ENCODE peak calls at places on chromosomes 1 and 21, in six cellular contexts. H is epithelial cell of esophagus, P is GM20000, K is left lung, E is progenitor cell of endocrine pancreas, D is fibroblast of the aortic adventitia. U is an unnamed sample.

GRCh38 chr1:66733348-66734017 is 18.8 kb upstream of the DYNLT5 start:
- DNase-seq in K (no peak), E (no peak), P (no peak), D (peak; percentile 41), H (peak; percentile 68), U (no peak)

GRCh38 chr1:104636581-104636980 is 886.9 kb downstream of the AMY1C start:
- DNase-seq in K (no peak), P (peak; percentile 11), E (no peak), D (no peak), H (peak; percentile 26), U (no peak)

GRCh38 chr1:55195523-55196233 is 19.5 kb downstream of the USP24 start:
- DNase-seq in D (peak; percentile 75), K (no peak), E (no peak), H (peak; percentile 69), P (no peak), U (no peak)

GRCh38 chr1:22257286-22258275 is 114.7 kb upstream of the WNT4 start:
- DNase-seq in P (no peak), E (no peak), K (no peak), H (no peak), D (no peak), U (no peak)

GRCh38 chr1:228986093-228986904 is 251.0 kb downstream of the RHOU start:
- DNase-seq in D (peak; percentile 56), P (no peak), K (no peak), E (no peak), H (no peak), U (no peak)

GRCh38 chr1:26530540-26530897 is 958 bp downstream of the RPS6KA1 start:
- DNase-seq in P (no peak), D (no peak), E (no peak), H (peak; percentile 21), K (no peak), U (no peak)

GRCh38 chr1:59279651-59280050 is 17.2 kb upstream of the FGGY start:
- DNase-seq in D (no peak), K (no peak), H (peak; percentile 50), P (no peak), E (no peak), U (no peak)

GRCh38 chr1:26694597-26695416 is 1.0 kb upstream of the ARID1A start:
- DNase-seq in P (peak; percentile 32), K (no peak), H (no peak), D (no peak), E (no peak), U (peak; percentile 35)

GRCh38 chr1:204363335-204364114 is 3.8 kb upstream of the PLEKHA6 start:
- DNase-seq in P (peak; percentile 84), H (peak; percentile 74), K (peak; percentile 67), E (peak; percentile 43), D (peak; percentile 83), U (peak; percentile 89)
- TF ChIP-seq CTCF in P (peak; percentile 83), H (peak; percentile 96), K (peak; percentile 96), E (peak; percentile 97), D (peak; percentile 95), U (peak; percentile 95)

GRCh38 chr21:45356251-45356650 is 48.7 kb upstream of the COL18A1 start:
- DNase-seq in P (no peak), E (no peak), D (no peak), K (no peak), H (no peak), U (no peak)
- TF ChIP-seq CTCF in P (no peak), E (peak; percentile 39), D (no peak), K (no peak), H (no peak), U (peak; percentile 20)

GRCh38 chr1:226199971-226200370 is 13.4 kb upstream of the ACBD3 start:
- DNase-seq in P (no peak), D (no peak), H (no peak), E (no peak), K (no peak), U (no peak)

GRCh38 chr1:226202246-226202645 is 15.7 kb upstream of the ACBD3 start:
- DNase-seq in K (no peak), H (no peak), D (no peak), E (no peak), P (no peak), U (no peak)

GRCh38 chr1:226203237-226203636 is 16.7 kb upstream of the ACBD3 start:
- DNase-seq in K (no peak), E (no peak), P (no peak), D (no peak), H (peak; percentile 14), U (no peak)

GRCh38 chr1:226203693-226204092 is 17.2 kb upstream of the ACBD3 start:
- DNase-seq in H (no peak), P (no peak), E (no peak), D (no peak), K (no peak), U (no peak)

GRCh38 chr1:226201029-226201593 is 14.6 kb upstream of the ACBD3 start:
- DNase-seq in H (peak; percentile 31), D (peak; percentile 27), P (peak; percentile 67), K (no peak), E (no peak), U (peak; percentile 23)
- TF ChIP-seq CTCF in H (peak; percentile 53), D (peak; percentile 57), P (peak; percentile 46), K (no peak), E (peak; percentile 35), U (no peak)

GRCh38 chr1:7454052-7454815 is 316.9 kb upstream of the VAMP3 start:
- DNase-seq in K (no peak), H (no peak), E (no peak), D (peak; percentile 3), P (no peak), U (peak; percentile 12)
- TF ChIP-seq CTCF in K (peak; percentile 41), H (peak; percentile 37), E (peak; percentile 53), D (peak; percentile 41), P (peak; percentile 21), U (no peak)

GRCh38 chr1:29851666-29852065 is 615.3 kb downstream of the PTPRU start:
- DNase-seq in K (no peak), D (no peak), H (no peak), E (no peak), P (no peak), U (no peak)

GRCh38 chr1:29850358-29850757 is 614.0 kb downstream of the PTPRU start:
- DNase-seq in H (no peak), D (no peak), E (no peak), K (no peak), P (no peak), U (no peak)

GRCh38 chr1:29845910-29846309 is 609.6 kb downstream of the PTPRU start:
- DNase-seq in H (no peak), D (no peak), K (no peak), P (no peak), E (no peak), U (no peak)

GRCh38 chr1:29852248-29852647 is 615.9 kb downstream of the PTPRU start:
- DNase-seq in H (no peak), E (no peak), K (no peak), P (no peak), D (no peak), U (no peak)

GRCh38 chr1:29849038-29849750 is 612.9 kb downstream of the PTPRU start:
- DNase-seq in H (peak; percentile 40), K (no peak), E (no peak), P (peak; percentile 41), D (peak; percentile 38), U (peak; percentile 67)
- TF ChIP-seq CTCF in H (peak; percentile 54), K (peak; percentile 20), E (peak; percentile 55), P (peak; percentile 34), D (peak; percentile 51), U (peak; percentile 51)

DNA sequence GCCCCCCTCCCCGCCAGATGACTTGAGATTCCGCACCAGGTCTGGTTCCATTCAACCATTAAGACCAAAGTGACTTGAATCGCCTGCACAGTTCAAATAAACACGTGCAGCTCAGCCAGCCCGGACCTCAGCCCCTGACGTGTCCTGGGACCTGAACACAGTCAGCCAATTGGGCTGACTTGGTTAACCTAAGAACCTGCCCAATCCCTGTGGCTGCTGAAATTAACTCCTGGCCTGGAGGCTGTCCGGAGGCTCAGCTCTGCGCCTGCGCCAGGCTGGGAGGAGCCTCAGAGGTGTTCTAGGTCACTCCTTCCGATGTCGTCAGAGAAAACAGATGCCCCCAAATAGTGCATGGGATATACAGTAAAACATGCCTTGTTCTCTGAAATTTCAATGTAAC is 73.4 kb downstream of the SCCPDH start:
- DNase-seq in K (no peak), E (no peak), H (no peak), D (no peak), P (no peak), U (no peak)
- TF ChIP-seq CTCF in K (no peak), E (no peak), H (no peak), D (no peak), P (no peak), U (no peak)

GRCh38 chr1:114093624-114094302 is 59.9 kb downstream of the SYT6 start:
- DNase-seq in E (no peak), P (no peak), D (no peak), H (peak; percentile 74), K (no peak), U (peak; percentile 14)
- TF ChIP-seq CTCF in E (no peak), P (no peak), D (no peak), H (peak; percentile 50), K (no peak), U (no peak)

DNA sequence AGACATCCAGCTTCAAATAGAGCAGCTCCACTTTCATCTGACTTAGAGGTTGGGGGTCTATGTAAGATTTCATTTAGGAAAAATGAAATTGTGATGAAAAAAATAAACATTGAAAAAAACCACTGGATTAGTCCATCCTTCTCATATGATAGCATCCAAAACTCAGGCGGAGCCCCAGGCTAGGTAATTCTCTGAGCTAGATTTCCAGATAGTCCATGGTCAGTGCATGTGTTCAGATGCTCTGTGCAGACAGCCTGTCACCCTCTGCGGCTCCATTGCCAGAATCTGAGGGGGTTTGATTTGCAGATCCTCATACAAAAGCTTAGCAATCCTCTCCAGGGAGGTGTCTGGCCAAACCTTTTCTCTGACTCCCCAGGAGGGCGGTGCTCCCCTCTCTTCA is 49.2 kb downstream of the C8B start:
- DNase-seq in P (no peak), H (no peak), E (no peak), D (no peak), K (no peak), U (no peak)
- TF ChIP-seq CTCF in P (no peak), H (no peak), E (no peak), D (no peak), K (no peak), U (no peak)

DNA sequence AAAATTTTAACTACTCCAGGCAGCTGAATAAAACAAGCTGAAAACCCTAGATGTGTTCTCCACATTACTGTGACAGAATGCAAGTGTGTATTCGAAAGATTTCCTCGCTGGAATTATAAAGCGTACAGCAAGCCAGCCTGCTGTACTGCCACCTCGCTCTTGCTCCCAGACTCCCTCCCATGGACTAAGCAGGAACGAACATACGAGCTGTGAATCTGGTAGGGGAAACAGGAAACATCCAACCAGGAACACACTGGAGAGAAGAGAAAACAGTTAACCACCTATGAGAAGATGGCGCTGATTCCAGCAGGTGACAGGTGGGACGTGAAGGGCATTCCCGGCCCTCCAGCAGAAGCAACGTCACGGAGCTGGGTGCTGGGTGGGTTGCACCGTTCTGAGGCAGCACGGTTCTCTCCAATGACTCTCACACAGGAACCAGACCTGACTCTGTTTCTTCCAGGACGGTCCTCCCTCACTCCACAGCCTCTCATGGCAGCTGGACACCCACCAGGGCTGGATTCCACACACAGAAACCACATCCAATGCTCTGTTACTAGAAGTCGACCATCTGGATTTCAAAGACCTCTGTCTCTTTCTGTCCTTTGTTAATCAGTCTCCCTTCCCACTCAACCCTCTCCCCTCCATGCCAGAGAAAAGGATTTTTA is 219.2 kb downstream of the RERE start:
- DNase-seq in H (peak; percentile 38), P (no peak), K (no peak), D (peak; percentile 73), E (no peak), U (no peak)
- TF ChIP-seq CTCF in H (peak; percentile 61), P (no peak), K (peak; percentile 15), D (peak; percentile 75), E (peak; percentile 43), U (no peak)

U was measured in activated CD8-positive, alpha-beta T cell treated with anti-CD3 and anti-CD28 coated beads for 36 hours.